ENCODE peak calls at places on chromosomes 7 and 10, in six cellular contexts. E is H1, A is lower leg skin, Z is uterus, V is IMR-90, F is GM12878. H is an unnamed sample.

GRCh38 chr10:84181631-84182030 is 8.0 kb downstream of the GPR15LG start:
- DNase-seq in E (no peak), A (no peak), Z (no peak), V (no peak), F (no peak), H (no peak)

GRCh38 chr10:1162481-1163203 is 106.5 kb downstream of the WDR37 start:
- DNase-seq in E (peak; percentile 41), A (no peak), Z (no peak), V (no peak), F (no peak), H (no peak)

GRCh38 chr10:12707461-12708185 is 293.9 kb downstream of the CCDC3 start:
- DNase-seq in E (no peak), A (no peak), Z (peak; percentile 47), V (peak; percentile 99), F (peak; percentile 11), H (peak; percentile 32)

GRCh38 chr10:43322769-43323168 is 48.7 kb upstream of the FXYD4 start:
- DNase-seq in E (peak; percentile 98), A (peak; percentile 53), Z (peak; percentile 84), V (peak; percentile 51), F (no peak), H (peak; percentile 72)

GRCh38 chr10:17428616-17429097 is 25.7 kb downstream of the ST8SIA6 start:
- DNase-seq in E (no peak), A (no peak), Z (no peak), V (no peak), F (no peak), H (no peak)

GRCh38 chr7:73436031-73436929 is 2.7 kb downstream of the FZD9 start:
- DNase-seq in E (no peak), A (no peak), Z (no peak), V (no peak), F (no peak), H (peak; percentile 62)

GRCh38 chr7:74372511-74373111 is 81.1 kb upstream of the GTF2IRD1 start:
- DNase-seq in E (peak; percentile 58), A (no peak), Z (peak; percentile 59), V (no peak), F (no peak), H (no peak)

GRCh38 chr10:20858292-20859124 is 38.6 kb downstream of the NEBL start:
- DNase-seq in E (no peak), A (no peak), Z (no peak), V (peak; percentile 22), F (no peak), H (no peak)

GRCh38 chr10:29501692-29502091 is 133.1 kb downstream of the SVIL start:
- DNase-seq in E (no peak), A (no peak), Z (no peak), V (peak; percentile 87), F (no peak), H (peak; percentile 66)

GRCh38 chr7:74452748-74453320 is 872 bp upstream of the GTF2IRD1 start:
- DNase-seq in E (no peak), A (no peak), Z (peak; percentile 86), V (no peak), F (no peak), H (peak; percentile 93)

GRCh38 chr10:49572594-49573114 is 33.7 kb upstream of the ERCC6 start:
- DNase-seq in E (no peak), A (no peak), Z (peak; percentile 23), V (no peak), F (no peak), H (no peak)

GRCh38 chr10:118035358-118036031 is 11.2 kb downstream of the RAB11FIP2 start:
- DNase-seq in E (no peak), A (no peak), Z (no peak), V (no peak), F (no peak), H (no peak)

GRCh38 chr7:106563466-106564150 is 97.3 kb downstream of the CCDC71L start:
- DNase-seq in E (no peak), A (no peak), Z (no peak), V (peak; percentile 39), F (no peak), H (no peak)

GRCh38 chr10:68897336-68897741 is 3.8 kb upstream of the DDX50 start:
- DNase-seq in E (peak; percentile 59), A (peak; percentile 24), Z (peak; percentile 37), V (peak; percentile 77), F (no peak), H (peak; percentile 45)

GRCh38 chr10:84944187-84944586 is 615.8 kb downstream of the CCSER2 start:
- DNase-seq in E (no peak), A (no peak), Z (no peak), V (no peak), F (no peak), H (no peak)

GRCh38 chr10:59748834-59749233 is 4.4 kb downstream of the MRLN start:
- DNase-seq in E (no peak), A (no peak), Z (no peak), V (no peak), F (no peak), H (no peak)

GRCh38 chr7:27435461-27435860 is 192.9 kb downstream of the EVX1 start:
- DNase-seq in E (no peak), A (no peak), Z (no peak), V (peak; percentile 67), F (no peak), H (no peak)

GRCh38 chr7:14219125-14219524 is 229.7 kb upstream of the ETV1 start:
- DNase-seq in E (no peak), A (no peak), Z (no peak), V (no peak), F (no peak), H (no peak)

GRCh38 chr7:1646957-1647891 is 22.9 kb upstream of the ELFN1 start:
- DNase-seq in E (peak; percentile 45), A (no peak), Z (no peak), V (no peak), F (no peak), H (no peak)

GRCh38 chr7:77239471-77239870 is 39.9 kb upstream of the FGL2 start:
- DNase-seq in E (no peak), A (no peak), Z (no peak), V (no peak), F (no peak), H (no peak)

GRCh38 chr7:140060243-140060630 is 2.5 kb downstream of the PARP12 start:
- DNase-seq in E (no peak), A (no peak), Z (no peak), V (no peak), F (no peak), H (no peak)

GRCh38 chr7:21642422-21642821 is 99.6 kb downstream of the DNAH11 start:
- DNase-seq in E (no peak), A (no peak), Z (no peak), V (no peak), F (no peak), H (no peak)

GRCh38 chr10:109820620-109821405 is 102.5 kb downstream of the XPNPEP1 start:
- DNase-seq in E (no peak), A (no peak), Z (no peak), V (no peak), F (no peak), H (no peak)

GRCh38 chr7:69880848-69881247 is 282.6 kb downstream of the AUTS2 start:
- DNase-seq in E (no peak), A (no peak), Z (no peak), V (no peak), F (no peak), H (no peak)

GRCh38 chr10:103693070-103693811 is 162.1 kb downstream of the SH3PXD2A start:
- DNase-seq in E (peak; percentile 68), A (no peak), Z (no peak), V (no peak), F (no peak), H (no peak)

GRCh38 chr7:142104550-142105527 is 6.7 kb upstream of the MGAM2 start:
- DNase-seq in E (no peak), A (no peak), Z (no peak), V (no peak), F (no peak), H (no peak)

GRCh38 chr10:61981460-61981859 is 80.0 kb downstream of the ARID5B start:
- DNase-seq in E (no peak), A (no peak), Z (no peak), V (no peak), F (no peak), H (no peak)

GRCh38 chr7:142554555-142555532 is 194.4 kb upstream of the PRSS1 start:
- DNase-seq in E (no peak), A (no peak), Z (no peak), V (peak; percentile 75), F (no peak), H (no peak)

GRCh38 chr7:125504848-125505247 is 575.2 kb upstream of the POT1 start:
- DNase-seq in E (no peak), A (no peak), Z (no peak), V (no peak), F (no peak), H (no peak)

GRCh38 chr7:102205915-102206314 is 80.8 kb upstream of the SH2B2 start:
- DNase-seq in E (no peak), A (no peak), Z (no peak), V (no peak), F (no peak), H (no peak)

GRCh38 chr7:15853832-15854470 is 167.5 kb upstream of the MEOX2 start:
- DNase-seq in E (no peak), A (no peak), Z (no peak), V (peak; percentile 34), F (no peak), H (no peak)

GRCh38 chr10:128781636-128782035 is 655.4 kb upstream of the MKI67 start:
- DNase-seq in E (no peak), A (no peak), Z (no peak), V (no peak), F (no peak), H (no peak)
- TF ChIP-seq POLR2A in E (no peak), A (no peak), Z (no peak), V (no peak), F (no peak), H (no peak)

GRCh38 chr7:17403996-17404395 is 105.5 kb downstream of the AHR start:
- DNase-seq in E (no peak), A (no peak), Z (no peak), V (no peak), F (no peak), H (no peak)

GRCh38 chr7:17402628-17403278 is 104.3 kb downstream of the AHR start:
- DNase-seq in E (no peak), A (no peak), Z (no peak), V (no peak), F (peak; percentile 90), H (no peak)

GRCh38 chr7:17406756-17407155 is 108.3 kb downstream of the AHR start:
- DNase-seq in E (no peak), A (no peak), Z (no peak), V (peak; percentile 22), F (no peak), H (no peak)

GRCh38 chr7:17405786-17406185 is 107.3 kb downstream of the AHR start:
- DNase-seq in E (no peak), A (no peak), Z (no peak), V (peak; percentile 96), F (no peak), H (peak; percentile 68)

GRCh38 chr7:17401806-17402627 is 103.6 kb downstream of the AHR start:
- DNase-seq in E (no peak), A (no peak), Z (no peak), V (no peak), F (peak; percentile 78), H (no peak)
- TF ChIP-seq POLR2A in E (no peak), A (no peak), Z (no peak), V (no peak), F (no peak), H (no peak)

GRCh38 chr7:7182156-7183060 is at the start of gene C1GALT1:
- DNase-seq in E (peak; percentile 92), A (peak; percentile 95), Z (peak; percentile 97), V (peak; percentile 97), F (peak; percentile 92), H (peak; percentile 94)
- TF ChIP-seq POLR2A in E (peak; percentile 62), A (peak; percentile 32), Z (peak; percentile 94), V (peak; percentile 77), F (peak; percentile 81), H (peak; percentile 66)

GRCh38 chr10:93496322-93497041 is at the start of gene CEP55:
- DNase-seq in E (peak; percentile 95), A (peak; percentile 93), Z (peak; percentile 90), V (peak; percentile 87), F (peak; percentile 74), H (peak; percentile 90)
- TF ChIP-seq POLR2A in E (peak; percentile 77), A (no peak), Z (peak; percentile 29), V (peak; percentile 61), F (peak; percentile 90), H (peak; percentile 74)

H was measured in H54.